ENCODE peak calls at places on chromosomes 5 and 9, in ten cellular contexts. One of them, this sample, is unnamed. For H3K36me3, the result is how much of the 10 kb centered on the place peaks cover.

GRCh38 chr9:20980713-20981481 is 50.5 kb downstream of the HACD4 start:
- DNase-seq in SK-N-SH: no peak
- DNase-seq in CD4-positive, alpha-beta memory T cell: no peak
- DNase-seq in body of pancreas: no peak
- DNase-seq in kidney: no peak
- DNase-seq in A673: no peak
- DNase-seq in hepatocyte: no peak
- DNase-seq in adipocyte: peak
- DNase-seq in CD8-positive, alpha-beta memory T cell: no peak
- DNase-seq in lower lobe of right lung: no peak
- DNase-seq in this sample: peak

GRCh38 chr9:90019596-90019995 is 414.8 kb downstream of the GADD45G start:
- DNase-seq in CD4-positive, alpha-beta memory T cell: no peak
- DNase-seq in body of pancreas: no peak
- DNase-seq in SK-N-SH: no peak
- DNase-seq in hepatocyte: no peak
- DNase-seq in A673: no peak
- DNase-seq in adipocyte: no peak
- DNase-seq in CD8-positive, alpha-beta memory T cell: no peak
- DNase-seq in lower lobe of right lung: no peak
- DNase-seq in kidney: no peak
- DNase-seq in this sample: no peak

GRCh38 chr9:136095028-136095494 is at the start of gene NACC2:
- DNase-seq in adipocyte: peak
- DNase-seq in lower lobe of right lung: peak
- DNase-seq in CD8-positive, alpha-beta memory T cell: no peak
- DNase-seq in body of pancreas: peak
- DNase-seq in SK-N-SH: peak
- DNase-seq in CD4-positive, alpha-beta memory T cell: no peak
- DNase-seq in A673: no peak
- DNase-seq in kidney: no peak
- DNase-seq in hepatocyte: peak
- DNase-seq in this sample: peak

GRCh38 chr5:146758898-146759297 is 119.7 kb downstream of the PPP2R2B start:
- DNase-seq in A673: no peak
- DNase-seq in CD8-positive, alpha-beta memory T cell: no peak
- DNase-seq in lower lobe of right lung: no peak
- DNase-seq in hepatocyte: no peak
- DNase-seq in SK-N-SH: no peak
- DNase-seq in adipocyte: no peak
- DNase-seq in body of pancreas: no peak
- DNase-seq in kidney: no peak
- DNase-seq in CD4-positive, alpha-beta memory T cell: no peak
- DNase-seq in this sample: no peak

GRCh38 chr5:138330813-138331448 is 673 bp downstream of the CDC25C start:
- DNase-seq in CD4-positive, alpha-beta memory T cell: no peak
- DNase-seq in body of pancreas: no peak
- DNase-seq in SK-N-SH: no peak
- DNase-seq in adipocyte: no peak
- DNase-seq in kidney: no peak
- DNase-seq in CD8-positive, alpha-beta memory T cell: no peak
- DNase-seq in hepatocyte: no peak
- DNase-seq in A673: no peak
- DNase-seq in lower lobe of right lung: no peak
- DNase-seq in this sample: peak

GRCh38 chr5:1057841-1058548 is 49.4 kb downstream of the NKD2 start:
- DNase-seq in body of pancreas: no peak
- DNase-seq in lower lobe of right lung: no peak
- DNase-seq in A673: no peak
- DNase-seq in CD4-positive, alpha-beta memory T cell: no peak
- DNase-seq in hepatocyte: no peak
- DNase-seq in adipocyte: no peak
- DNase-seq in CD8-positive, alpha-beta memory T cell: no peak
- DNase-seq in SK-N-SH: peak
- DNase-seq in kidney: peak
- DNase-seq in this sample: no peak

GRCh38 chr9:79221084-79221483 is 350.7 kb upstream of the TLE4 start:
- DNase-seq in CD8-positive, alpha-beta memory T cell: no peak
- DNase-seq in lower lobe of right lung: no peak
- DNase-seq in kidney: no peak
- DNase-seq in hepatocyte: peak
- DNase-seq in CD4-positive, alpha-beta memory T cell: no peak
- DNase-seq in SK-N-SH: no peak
- DNase-seq in body of pancreas: no peak
- DNase-seq in A673: no peak
- DNase-seq in adipocyte: peak
- DNase-seq in this sample: peak

GRCh38 chr5:122436615-122437014 is 124.6 kb downstream of the SNCAIP start:
- DNase-seq in A673: no peak
- DNase-seq in SK-N-SH: no peak
- DNase-seq in kidney: no peak
- DNase-seq in CD8-positive, alpha-beta memory T cell: no peak
- DNase-seq in lower lobe of right lung: no peak
- DNase-seq in adipocyte: no peak
- DNase-seq in hepatocyte: no peak
- DNase-seq in body of pancreas: no peak
- DNase-seq in CD4-positive, alpha-beta memory T cell: no peak
- DNase-seq in this sample: no peak

GRCh38 chr9:131366745-131367401 is 27.0 kb upstream of the PRRC2B start:
- DNase-seq in adipocyte: peak
- DNase-seq in SK-N-SH: peak
- DNase-seq in body of pancreas: peak
- DNase-seq in CD4-positive, alpha-beta memory T cell: no peak
- DNase-seq in hepatocyte: peak
- DNase-seq in CD8-positive, alpha-beta memory T cell: no peak
- DNase-seq in lower lobe of right lung: no peak
- DNase-seq in kidney: no peak
- DNase-seq in A673: peak
- DNase-seq in this sample: peak

GRCh38 chr9:36218411-36218901 is 27.7 kb downstream of the CLTA start:
- DNase-seq in hepatocyte: no peak
- DNase-seq in adipocyte: no peak
- DNase-seq in lower lobe of right lung: no peak
- DNase-seq in A673: no peak
- DNase-seq in CD4-positive, alpha-beta memory T cell: no peak
- DNase-seq in SK-N-SH: no peak
- DNase-seq in body of pancreas: no peak
- DNase-seq in CD8-positive, alpha-beta memory T cell: no peak
- DNase-seq in kidney: no peak
- DNase-seq in this sample: no peak

GRCh38 chr5:43409809-43410271 is 2.4 kb downstream of the CCL28 start:
- DNase-seq in lower lobe of right lung: no peak
- DNase-seq in A673: no peak
- DNase-seq in CD4-positive, alpha-beta memory T cell: no peak
- DNase-seq in adipocyte: no peak
- DNase-seq in SK-N-SH: no peak
- DNase-seq in CD8-positive, alpha-beta memory T cell: no peak
- DNase-seq in body of pancreas: peak
- DNase-seq in kidney: no peak
- DNase-seq in hepatocyte: no peak
- DNase-seq in this sample: no peak

GRCh38 chr9:93963969-93964368 is 8.8 kb upstream of the BARX1 start:
- DNase-seq in CD4-positive, alpha-beta memory T cell: no peak
- DNase-seq in CD8-positive, alpha-beta memory T cell: no peak
- DNase-seq in hepatocyte: no peak
- DNase-seq in A673: peak
- DNase-seq in adipocyte: no peak
- DNase-seq in kidney: no peak
- DNase-seq in SK-N-SH: no peak
- DNase-seq in body of pancreas: no peak
- DNase-seq in lower lobe of right lung: no peak
- DNase-seq in this sample: no peak

GRCh38 chr5:16784088-16784487 is 152.0 kb downstream of the MYO10 start:
- DNase-seq in A673: no peak
- DNase-seq in body of pancreas: no peak
- DNase-seq in CD8-positive, alpha-beta memory T cell: no peak
- DNase-seq in CD4-positive, alpha-beta memory T cell: no peak
- DNase-seq in hepatocyte: no peak
- DNase-seq in adipocyte: no peak
- DNase-seq in lower lobe of right lung: no peak
- DNase-seq in kidney: no peak
- DNase-seq in SK-N-SH: no peak
- DNase-seq in this sample: no peak

GRCh38 chr9:77019010-77019809 is at the start of gene FOXB2:
- DNase-seq in lower lobe of right lung: no peak
- DNase-seq in CD4-positive, alpha-beta memory T cell: no peak
- DNase-seq in kidney: no peak
- DNase-seq in body of pancreas: no peak
- DNase-seq in A673: no peak
- DNase-seq in CD8-positive, alpha-beta memory T cell: no peak
- DNase-seq in hepatocyte: no peak
- DNase-seq in SK-N-SH: peak
- DNase-seq in adipocyte: no peak
- DNase-seq in this sample: no peak

GRCh38 chr5:73213566-73213998 is 40.6 kb downstream of the TMEM174 start:
- DNase-seq in adipocyte: peak
- DNase-seq in A673: peak
- DNase-seq in body of pancreas: no peak
- DNase-seq in lower lobe of right lung: no peak
- DNase-seq in CD4-positive, alpha-beta memory T cell: no peak
- DNase-seq in kidney: peak
- DNase-seq in CD8-positive, alpha-beta memory T cell: no peak
- DNase-seq in SK-N-SH: no peak
- DNase-seq in hepatocyte: no peak
- DNase-seq in this sample: no peak
- H3K36me3 ChIP-seq in adipocyte: under half
- H3K36me3 ChIP-seq in A673: under half
- H3K36me3 ChIP-seq in body of pancreas: under half
- H3K36me3 ChIP-seq in lower lobe of right lung: under half
- H3K36me3 ChIP-seq in CD4-positive, alpha-beta memory T cell: under half
- H3K36me3 ChIP-seq in kidney: under half
- H3K36me3 ChIP-seq in CD8-positive, alpha-beta memory T cell: under half
- H3K36me3 ChIP-seq in SK-N-SH: under half
- H3K36me3 ChIP-seq in hepatocyte: under half
- H3K36me3 ChIP-seq in this sample: under half

GRCh38 chr9:104795082-104795481 is 31.2 kb downstream of the NIPSNAP3B start:
- DNase-seq in body of pancreas: no peak
- DNase-seq in adipocyte: no peak
- DNase-seq in kidney: no peak
- DNase-seq in CD8-positive, alpha-beta memory T cell: no peak
- DNase-seq in A673: no peak
- DNase-seq in SK-N-SH: no peak
- DNase-seq in CD4-positive, alpha-beta memory T cell: no peak
- DNase-seq in lower lobe of right lung: no peak
- DNase-seq in hepatocyte: no peak
- DNase-seq in this sample: peak

GRCh38 chr9:104794070-104794469 is 30.1 kb downstream of the NIPSNAP3B start:
- DNase-seq in body of pancreas: no peak
- DNase-seq in CD4-positive, alpha-beta memory T cell: no peak
- DNase-seq in lower lobe of right lung: no peak
- DNase-seq in CD8-positive, alpha-beta memory T cell: no peak
- DNase-seq in hepatocyte: no peak
- DNase-seq in SK-N-SH: no peak
- DNase-seq in adipocyte: no peak
- DNase-seq in kidney: no peak
- DNase-seq in A673: no peak
- DNase-seq in this sample: no peak

GRCh38 chr9:104798209-104798995 is 34.5 kb downstream of the NIPSNAP3B start:
- DNase-seq in SK-N-SH: peak
- DNase-seq in CD8-positive, alpha-beta memory T cell: no peak
- DNase-seq in hepatocyte: no peak
- DNase-seq in CD4-positive, alpha-beta memory T cell: no peak
- DNase-seq in A673: no peak
- DNase-seq in body of pancreas: no peak
- DNase-seq in adipocyte: no peak
- DNase-seq in lower lobe of right lung: no peak
- DNase-seq in kidney: no peak
- DNase-seq in this sample: no peak

GRCh38 chr9:104800068-104800785 is 36.3 kb downstream of the NIPSNAP3B start:
- DNase-seq in hepatocyte: no peak
- DNase-seq in CD4-positive, alpha-beta memory T cell: no peak
- DNase-seq in lower lobe of right lung: no peak
- DNase-seq in body of pancreas: no peak
- DNase-seq in kidney: no peak
- DNase-seq in SK-N-SH: no peak
- DNase-seq in CD8-positive, alpha-beta memory T cell: no peak
- DNase-seq in A673: no peak
- DNase-seq in adipocyte: no peak
- DNase-seq in this sample: no peak

GRCh38 chr9:104795857-104796256 is 31.9 kb downstream of the NIPSNAP3B start:
- DNase-seq in SK-N-SH: no peak
- DNase-seq in adipocyte: no peak
- DNase-seq in hepatocyte: no peak
- DNase-seq in lower lobe of right lung: no peak
- DNase-seq in CD4-positive, alpha-beta memory T cell: no peak
- DNase-seq in kidney: no peak
- DNase-seq in body of pancreas: no peak
- DNase-seq in A673: peak
- DNase-seq in CD8-positive, alpha-beta memory T cell: no peak
- DNase-seq in this sample: no peak
- H3K4me3 ChIP-seq in SK-N-SH: no peak
- H3K4me3 ChIP-seq in adipocyte: no peak
- H3K4me3 ChIP-seq in hepatocyte: no peak
- H3K4me3 ChIP-seq in lower lobe of right lung: no peak
- H3K4me3 ChIP-seq in CD4-positive, alpha-beta memory T cell: no peak
- H3K4me3 ChIP-seq in kidney: no peak
- H3K4me3 ChIP-seq in body of pancreas: no peak
- H3K4me3 ChIP-seq in A673: no peak
- H3K4me3 ChIP-seq in CD8-positive, alpha-beta memory T cell: no peak
- H3K4me3 ChIP-seq in this sample: no peak

GRCh38 chr9:137951107-137951506 is 73.5 kb downstream of the CACNA1B start:
- DNase-seq in lower lobe of right lung: no peak
- DNase-seq in body of pancreas: no peak
- DNase-seq in CD4-positive, alpha-beta memory T cell: no peak
- DNase-seq in CD8-positive, alpha-beta memory T cell: no peak
- DNase-seq in adipocyte: no peak
- DNase-seq in A673: no peak
- DNase-seq in SK-N-SH: no peak
- DNase-seq in kidney: no peak
- DNase-seq in hepatocyte: no peak
- DNase-seq in this sample: no peak
- H3K36me3 ChIP-seq in lower lobe of right lung: under half
- H3K36me3 ChIP-seq in body of pancreas: under half
- H3K36me3 ChIP-seq in CD4-positive, alpha-beta memory T cell: under half
- H3K36me3 ChIP-seq in CD8-positive, alpha-beta memory T cell: under half
- H3K36me3 ChIP-seq in adipocyte: under half
- H3K36me3 ChIP-seq in A673: under half
- H3K36me3 ChIP-seq in SK-N-SH: under half
- H3K36me3 ChIP-seq in kidney: under half
- H3K36me3 ChIP-seq in hepatocyte: under half
- H3K36me3 ChIP-seq in this sample: under half

DNA sequence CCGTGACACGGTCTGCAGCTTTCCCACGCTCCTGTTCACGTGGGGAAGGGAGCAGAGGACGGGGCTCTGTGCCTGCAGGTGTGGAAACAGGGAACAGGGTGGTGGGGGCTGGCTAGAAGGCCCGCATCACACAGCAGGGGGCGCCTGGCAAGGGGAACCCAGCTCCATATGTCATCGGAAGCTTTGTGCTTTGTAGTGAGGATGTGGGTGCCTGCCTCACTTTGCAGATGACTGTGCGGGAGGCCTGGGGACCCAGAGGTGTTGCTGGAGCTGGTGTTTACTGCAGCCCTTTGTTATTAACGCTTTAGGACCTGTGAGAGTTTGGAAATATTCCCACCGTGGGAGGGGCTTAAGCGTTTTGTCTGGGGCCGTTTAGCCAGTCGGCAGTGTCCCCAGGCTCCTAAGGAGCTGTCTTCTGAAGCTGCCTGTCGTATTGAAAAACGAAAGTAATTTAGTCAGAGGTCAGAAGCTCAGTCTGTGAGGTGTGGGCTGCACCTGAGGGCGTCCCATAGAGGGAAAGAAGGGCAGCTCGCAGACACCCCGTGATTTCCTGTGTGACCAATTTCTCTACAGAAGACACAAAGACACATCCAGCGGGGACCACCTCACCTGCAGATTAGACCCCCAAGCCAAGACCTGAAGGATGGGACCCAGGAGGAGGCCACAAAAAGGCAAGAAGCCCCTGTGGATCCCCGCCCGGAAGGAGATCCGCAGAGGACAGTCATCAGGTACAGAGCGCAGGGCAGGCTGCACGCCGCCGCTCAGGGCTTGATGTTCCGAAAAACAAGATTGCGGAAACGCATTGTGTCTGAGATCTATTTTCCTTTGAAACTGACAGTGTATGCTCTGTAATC is 9.1 kb downstream of the MAN1B1 start:
- DNase-seq in CD4-positive, alpha-beta memory T cell: peak
- DNase-seq in CD8-positive, alpha-beta memory T cell: peak
- DNase-seq in kidney: no peak
- DNase-seq in lower lobe of right lung: peak
- DNase-seq in SK-N-SH: peak
- DNase-seq in A673: no peak
- DNase-seq in body of pancreas: no peak
- DNase-seq in adipocyte: no peak
- DNase-seq in hepatocyte: no peak
- DNase-seq in this sample: no peak
- H3K4me3 ChIP-seq in CD4-positive, alpha-beta memory T cell: peak
- H3K4me3 ChIP-seq in CD8-positive, alpha-beta memory T cell: peak
- H3K4me3 ChIP-seq in kidney: no peak
- H3K4me3 ChIP-seq in lower lobe of right lung: peak
- H3K4me3 ChIP-seq in SK-N-SH: no peak
- H3K4me3 ChIP-seq in A673: no peak
- H3K4me3 ChIP-seq in body of pancreas: no peak
- H3K4me3 ChIP-seq in adipocyte: no peak
- H3K4me3 ChIP-seq in hepatocyte: no peak
- H3K4me3 ChIP-seq in this sample: no peak